ENCODE peak calls at places on chromosomes 2 and 18, in six cellular contexts. N is cardiac muscle cell, A is transverse colon, L is neural progenitor cell, K is Peyer's patch, H is upper lobe of right lung. Q is an unnamed sample. For H3K4me1 and H3K36me3, the result is how much of the 10 kb centered on the place peaks cover.

GRCh38 chr2:44168684-44169154 is at the start of gene PPM1B:
- DNase-seq in L (no peak), H (peak), N (no peak), A (peak), K (no peak), Q (no peak)

GRCh38 chr2:179422037-179422643 is 157.5 kb upstream of the SESTD1 start:
- DNase-seq in H (peak), L (peak), A (peak), K (peak), N (peak), Q (peak)

GRCh38 chr18:12011962-12012549 is 30.7 kb downstream of the IMPA2 start:
- DNase-seq in N (no peak), L (no peak), K (no peak), A (peak), H (peak), Q (no peak)

GRCh38 chr2:17879137-17879912 is 858 bp downstream of the KCNS3 start:
- DNase-seq in A (peak), K (peak), L (peak), N (peak), H (peak), Q (peak)

GRCh38 chr2:61421611-61422010 is 49.3 kb downstream of the USP34 start:
- DNase-seq in H (no peak), K (peak), A (no peak), L (no peak), N (no peak), Q (no peak)

GRCh38 chr2:180577567-180577966 is 402.8 kb upstream of the UBE2E3 start:
- DNase-seq in N (no peak), L (no peak), A (no peak), H (no peak), K (no peak), Q (no peak)

GRCh38 chr2:102809291-102810189 is 47.7 kb downstream of the TMEM182 start:
- DNase-seq in K (no peak), A (no peak), N (peak), H (no peak), L (no peak), Q (no peak)

GRCh38 chr2:129906139-129906860 is 73.2 kb upstream of the RAB6C start:
- DNase-seq in L (no peak), A (no peak), K (no peak), H (peak), N (no peak), Q (no peak)

GRCh38 chr18:9707381-9708056 is 582 bp upstream of the RAB31 start:
- DNase-seq in L (no peak), K (no peak), N (no peak), H (no peak), A (no peak), Q (no peak)

GRCh38 chr2:231673348-231673770 is 35.0 kb upstream of the PTMA start:
- DNase-seq in A (peak), H (peak), K (peak), L (peak), N (peak), Q (no peak)

GRCh38 chr2:157480182-157480961 is 36.5 kb upstream of the CYTIP start:
- DNase-seq in K (peak), A (peak), L (no peak), H (peak), N (no peak), Q (peak)

GRCh38 chr2:70283500-70284191 is 9.9 kb downstream of the SNRPG start:
- DNase-seq in N (no peak), K (no peak), H (no peak), L (no peak), A (no peak), Q (no peak)

GRCh38 chr2:159026170-159026569 is 57.7 kb downstream of the TANC1 start:
- DNase-seq in A (no peak), N (no peak), K (no peak), L (no peak), H (no peak), Q (no peak)

GRCh38 chr2:207432471-207432870 is 97.3 kb upstream of the CREB1 start:
- DNase-seq in K (no peak), H (no peak), A (no peak), N (no peak), L (no peak), Q (no peak)

GRCh38 chr2:39593439-39594393 is 72.0 kb upstream of the TMEM178A start:
- DNase-seq in H (no peak), L (peak), K (no peak), N (peak), A (no peak), Q (peak)

GRCh38 chr18:46346213-46346612 is 242.0 kb downstream of the HAUS1 start:
- DNase-seq in A (no peak), L (no peak), N (no peak), K (no peak), H (no peak), Q (no peak)

GRCh38 chr2:240437861-240438809 is 2.7 kb downstream of the GPC1 start:
- DNase-seq in H (peak), L (peak), N (peak), A (peak), K (peak), Q (peak)
- H3K4me3 ChIP-seq in H (no peak), L (no peak), N (no peak), A (no peak), K (no peak), Q (no peak)

GRCh38 chr2:144249035-144249637 is 270.8 kb downstream of the ZEB2 start:
- DNase-seq in H (no peak), L (no peak), A (no peak), N (no peak), K (no peak), Q (no peak)
- H3K4me1 ChIP-seq in H (under half), L (under half), A (under half), N (under half), K (under half), Q (under half)

GRCh38 chr18:22952525-22952924 is 19.4 kb downstream of the RBBP8 start:
- DNase-seq in H (no peak), K (no peak), N (no peak), A (no peak), L (no peak), Q (no peak)
- H3K36me3 ChIP-seq in H (under half), K (under half), N (under half), A (under half), L (under half), Q (under half)

GRCh38 chr2:110731064-110731463 is 1.3 kb upstream of the ACOXL start:
- DNase-seq in A (no peak), L (no peak), H (no peak), N (no peak), K (no peak), Q (no peak)

GRCh38 chr2:110727923-110728322 is 4.5 kb upstream of the ACOXL start:
- DNase-seq in A (no peak), H (no peak), N (no peak), L (no peak), K (no peak), Q (no peak)

GRCh38 chr2:110735366-110735765 is 3.0 kb downstream of the ACOXL start:
- DNase-seq in L (no peak), H (peak), N (no peak), A (no peak), K (no peak), Q (no peak)

GRCh38 chr2:110729106-110729505 is 3.3 kb upstream of the ACOXL start:
- DNase-seq in L (peak), A (no peak), H (no peak), K (no peak), N (no peak), Q (no peak)

GRCh38 chr2:110732422-110733413 is at the start of gene ACOXL:
- DNase-seq in L (peak), A (peak), N (no peak), K (no peak), H (peak), Q (peak)
- H3K4me3 ChIP-seq in L (peak), A (peak), N (peak), K (no peak), H (peak), Q (peak)

DNA sequence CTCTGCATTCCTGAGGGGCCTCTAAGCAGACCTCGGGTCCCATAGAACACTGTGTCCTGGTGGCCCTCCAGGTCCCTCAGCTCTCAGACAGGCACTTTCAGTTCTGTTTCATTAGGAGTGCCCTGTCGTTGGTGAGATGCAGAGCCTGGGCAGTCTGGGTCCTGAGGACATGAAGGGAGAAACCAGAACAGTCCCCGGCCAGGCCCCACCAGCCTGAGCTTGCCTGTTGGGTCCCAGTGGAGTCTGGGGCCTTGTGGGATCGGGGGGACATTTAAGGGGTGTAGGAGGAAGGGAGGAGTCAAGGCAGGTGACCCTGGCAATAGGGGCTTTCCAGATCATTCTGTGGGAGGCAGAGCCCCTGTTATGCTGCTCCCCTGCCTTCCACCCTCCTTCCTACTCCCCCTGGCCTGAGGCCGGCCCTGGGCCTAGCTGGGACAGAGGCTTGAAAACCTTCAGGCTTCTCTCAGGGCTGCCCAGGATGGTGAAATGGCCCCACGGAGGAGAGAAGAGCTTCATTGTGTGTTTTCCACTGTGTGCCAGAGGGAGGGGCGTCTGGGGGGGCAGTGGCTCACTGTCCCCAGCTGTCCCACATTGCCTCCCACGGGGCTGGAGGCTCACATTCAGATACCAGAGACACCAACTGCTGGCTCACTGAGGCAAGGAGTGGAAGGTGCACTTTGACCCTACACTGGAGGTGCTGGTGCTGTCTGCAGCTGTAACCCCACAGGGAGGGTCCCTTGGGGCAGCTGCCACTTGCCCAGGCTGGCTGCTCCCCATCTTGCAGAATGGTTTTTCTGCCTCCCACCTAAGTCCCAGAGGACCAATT is 26.6 kb upstream of the CATIP start:
- DNase-seq in K (no peak), A (peak), H (peak), N (no peak), L (no peak), Q (no peak)
- H3K4me1 ChIP-seq in K (under half), A (under half), H (under half), N (half or more), L (under half), Q (under half)

GRCh38 chr18:24432618-24433017 is 6.1 kb downstream of the IMPACT start:
- DNase-seq in A (no peak), N (no peak), H (no peak), K (no peak), L (no peak), Q (no peak)

GRCh38 chr18:24436939-24437338 is 10.5 kb downstream of the IMPACT start:
- DNase-seq in A (no peak), H (no peak), N (no peak), L (no peak), K (no peak), Q (no peak)
- H3K36me3 ChIP-seq in A (under half), H (half or more), N (under half), L (under half), K (under half), Q (under half)

GRCh38 chr2:174836345-174836999 is 72.2 kb upstream of the CHRNA1 start:
- DNase-seq in N (no peak), L (no peak), K (no peak), H (no peak), A (no peak), Q (peak)
- H3K4me3 ChIP-seq in N (no peak), L (no peak), K (no peak), H (no peak), A (no peak), Q (no peak)

Q was measured in small intestine.